ENCODE peak calls at places on chromosomes 13 and 19, in eight cellular contexts. T, R, L, X, P, J, W and Q are unnamed samples.

GRCh38 chr19:17001603-17002183 is 24.9 kb downstream of the CPAMD8 start:
- DNase-seq in P (no peak), W (no peak), X (no peak), R (no peak), T (no peak), J (no peak), L (no peak), Q (no peak)

GRCh38 chr13:112752711-112753541 is 63.1 kb downstream of the ATP11A start:
- DNase-seq in R (no peak), L (no peak), J (no peak), T (no peak), P (no peak), W (no peak), X (peak), Q (no peak)

GRCh38 chr13:74204606-74205312 is 70.6 kb upstream of the KLF12 start:
- DNase-seq in L (no peak), P (no peak), X (no peak), R (no peak), W (no peak), T (peak), J (no peak), Q (no peak)

GRCh38 chr19:2544576-2545415 is 68.9 kb downstream of the GADD45B start:
- DNase-seq in P (no peak), X (no peak), J (no peak), W (no peak), L (no peak), T (no peak), R (no peak), Q (no peak)

GRCh38 chr19:18895828-18896341 is at the start of gene CERS1:
- DNase-seq in J (no peak), W (no peak), T (no peak), P (no peak), X (no peak), R (no peak), L (no peak), Q (no peak)

GRCh38 chr19:405138-405965 is 3.6 kb downstream of the C2CD4C start:
- DNase-seq in J (no peak), R (no peak), L (no peak), P (no peak), X (peak), T (no peak), W (peak), Q (no peak)

GRCh38 chr13:41311607-41312500 is 787 bp downstream of the NAA16 start:
- DNase-seq in R (peak), L (peak), W (peak), T (peak), J (peak), X (peak), P (peak), Q (peak)

GRCh38 chr13:77507931-77508776 is 27.4 kb upstream of the SCEL start:
- DNase-seq in J (no peak), W (no peak), P (peak), R (no peak), T (peak), X (no peak), L (no peak), Q (no peak)

GRCh38 chr13:23707674-23708073 is 137.5 kb downstream of the TNFRSF19 start:
- DNase-seq in L (no peak), X (no peak), W (no peak), R (no peak), J (no peak), T (peak), P (peak), Q (peak)

GRCh38 chr19:48364564-48365363 is 597 bp downstream of the SYNGR4 start:
- DNase-seq in X (peak), W (no peak), L (peak), T (no peak), R (no peak), J (no peak), P (no peak), Q (no peak)

GRCh38 chr19:48363500-48363809 is 285 bp downstream of the TMEM143 start:
- DNase-seq in T (no peak), R (no peak), J (no peak), W (no peak), X (no peak), P (no peak), L (no peak), Q (no peak)

GRCh38 chr19:48362716-48363499 is 832 bp downstream of the TMEM143 start:
- DNase-seq in P (peak), L (peak), W (peak), R (peak), J (peak), X (peak), T (peak), Q (peak)

GRCh38 chr19:48365602-48366001 is 1.4 kb downstream of the SYNGR4 start:
- DNase-seq in T (no peak), J (no peak), X (no peak), P (no peak), W (no peak), R (no peak), L (peak), Q (no peak)

GRCh38 chr19:48363810-48364563 is at the start of the genes SYNGR4 and TMEM143:
- DNase-seq in W (peak), L (peak), R (peak), J (peak), P (peak), X (peak), T (peak), Q (peak)
- TF ChIP-seq POLR2A in W (no peak), L (peak), R (peak), J (peak), P (peak), X (peak), T (peak), Q (peak)

DNA sequence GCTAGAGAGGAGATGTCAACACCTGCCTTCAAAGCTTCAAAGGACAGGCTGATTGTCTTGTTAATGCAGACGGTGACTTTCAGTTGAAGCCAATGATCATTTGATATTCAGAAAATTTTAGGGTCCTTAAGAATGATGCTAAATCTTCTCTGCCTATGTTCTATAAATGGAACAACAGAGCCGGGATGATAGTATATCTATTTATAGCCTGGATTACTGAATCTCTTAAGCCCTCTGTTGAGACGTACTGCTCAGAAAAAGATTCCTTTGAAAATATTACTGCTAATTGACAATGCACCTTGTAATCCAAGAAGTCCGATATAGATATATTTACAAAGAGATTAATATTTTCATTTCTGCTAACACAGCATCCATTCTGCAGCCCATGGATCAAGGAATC is 35.8 kb upstream of the LMO7 start:
- DNase-seq in L (no peak), P (no peak), W (no peak), T (no peak), J (no peak), R (no peak), X (no peak), Q (no peak)
- TF ChIP-seq POLR2A in L (no peak), P (no peak), W (no peak), T (no peak), J (no peak), R (no peak), X (no peak), Q (no peak)

DNA sequence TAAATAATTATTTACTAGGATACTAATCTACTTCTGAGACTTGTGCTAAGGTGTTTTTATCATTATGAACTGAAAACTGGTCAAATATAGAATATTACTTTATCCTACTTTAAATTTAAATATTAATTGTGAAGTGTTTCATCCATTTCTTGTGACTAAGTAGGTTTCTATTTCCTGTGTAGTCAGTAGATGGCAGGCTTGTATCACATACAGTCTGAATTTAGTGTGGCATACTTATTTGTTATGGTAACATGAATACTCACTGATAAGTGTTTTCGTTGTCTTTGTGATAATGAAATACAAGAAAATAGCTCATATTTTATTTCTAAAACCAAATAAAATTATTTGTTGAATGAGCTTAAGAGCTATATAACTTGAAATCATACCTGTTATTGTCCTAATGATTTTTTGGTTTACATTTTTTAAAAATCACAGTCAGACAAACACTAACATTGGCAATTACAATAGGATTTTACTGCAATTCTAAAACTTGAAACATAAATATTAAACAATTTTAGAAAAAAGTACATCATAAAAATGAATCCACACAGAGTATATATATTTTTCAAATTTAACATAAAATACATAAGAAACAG is 904.6 kb upstream of the PCDH20 start:
- DNase-seq in X (no peak), P (peak), L (no peak), J (no peak), W (no peak), T (peak), R (no peak), Q (peak)
- TF ChIP-seq POLR2A in X (no peak), P (no peak), L (no peak), J (no peak), W (no peak), T (no peak), R (no peak), Q (no peak)

DNA sequence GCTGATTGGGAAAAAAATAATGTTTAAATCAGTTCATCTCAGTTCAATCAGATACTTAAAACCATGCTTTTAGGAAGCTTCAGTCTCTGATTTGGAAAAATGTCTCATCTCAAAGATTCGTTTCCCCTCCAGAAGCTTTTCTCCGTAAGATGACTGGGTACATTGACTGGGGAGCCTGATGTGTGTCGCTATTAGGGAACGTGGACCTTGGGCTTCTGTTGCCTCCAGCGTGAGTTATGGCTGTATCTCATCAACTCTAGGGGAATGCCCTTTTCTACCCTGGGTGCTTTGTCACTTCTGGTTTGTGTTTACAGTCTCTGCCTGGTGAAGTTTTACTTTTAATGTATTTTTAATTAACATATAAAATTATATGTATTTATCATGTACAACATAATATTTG is 635.5 kb upstream of the GPC6 start:
- DNase-seq in R (no peak), W (no peak), X (no peak), J (no peak), T (no peak), P (no peak), L (no peak), Q (no peak)
- TF ChIP-seq POLR2A in R (no peak), W (no peak), X (no peak), J (no peak), T (no peak), P (no peak), L (no peak), Q (no peak)

GRCh38 chr19:5788422-5788821 is 2.5 kb downstream of the DUS3L start:
- DNase-seq in X (no peak), R (no peak), W (no peak), T (no peak), P (no peak), L (no peak), J (no peak), Q (no peak)
- TF ChIP-seq POLR2A in X (no peak), R (no peak), W (no peak), T (no peak), P (no peak), L (no peak), J (no peak), Q (no peak)

GRCh38 chr13:100987993-100988392 is 313.4 kb upstream of the TMTC4 start:
- DNase-seq in J (no peak), W (no peak), L (no peak), T (peak), X (no peak), R (no peak), P (peak), Q (no peak)
- TF ChIP-seq POLR2A in J (no peak), W (no peak), L (no peak), T (no peak), X (no peak), R (no peak), P (no peak), Q (no peak)

GRCh38 chr19:10251792-10252694 is at the start of gene MRPL4:
- DNase-seq in T (peak), R (peak), P (peak), X (peak), W (peak), L (peak), J (peak), Q (peak)

GRCh38 chr19:10254244-10254643 is 2.2 kb downstream of the MRPL4 start:
- DNase-seq in R (no peak), T (no peak), W (no peak), P (no peak), L (no peak), X (no peak), J (no peak), Q (no peak)

GRCh38 chr19:10255358-10255757 is 3.3 kb downstream of the MRPL4 start:
- DNase-seq in P (no peak), X (no peak), R (no peak), L (no peak), J (no peak), W (no peak), T (no peak), Q (no peak)

GRCh38 chr19:10256551-10256950 is 4.5 kb downstream of the MRPL4 start:
- DNase-seq in J (no peak), T (no peak), P (no peak), L (no peak), X (no peak), R (no peak), W (no peak), Q (no peak)

DNA sequence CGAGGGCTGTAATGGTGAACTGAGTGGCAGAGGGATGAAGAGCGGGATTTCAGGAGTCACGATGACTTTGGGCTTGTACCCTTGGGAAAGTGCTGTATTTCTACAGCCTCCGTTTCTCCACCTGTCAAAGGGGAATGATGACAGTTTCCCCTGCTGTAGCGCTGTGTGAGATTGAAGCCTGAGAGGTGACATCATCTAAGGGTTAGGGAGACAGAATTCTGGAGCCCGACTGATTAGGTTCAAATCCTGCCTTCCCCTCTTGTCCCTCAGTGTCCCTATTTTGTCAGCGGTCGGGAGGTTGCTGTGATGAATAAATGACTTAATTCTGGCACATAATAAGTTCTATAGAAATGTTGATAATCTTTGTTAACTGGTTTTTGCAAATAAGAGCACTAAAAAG is 693 bp downstream of the MRPL4 start:
- DNase-seq in R (no peak), W (no peak), J (no peak), P (no peak), X (no peak), L (no peak), T (no peak), Q (no peak)
- TF ChIP-seq POLR2A in R (no peak), W (no peak), J (no peak), P (no peak), X (no peak), L (no peak), T (no peak), Q (no peak)